ENCODE peak calls at places on chromosomes 11 and 22, in five cellular contexts. One of them, this sample, is unnamed.

GRCh38 chr22:45246060-45246985 is 5.6 kb upstream of the KIAA0930 start:
- DNase-seq in endodermal cell: peak; percentile 70
- DNase-seq in HFFc6: peak; percentile 91
- DNase-seq in HTR-8/SVneo: peak; percentile 84
- DNase-seq in KBM-7: no peak
- DNase-seq in this sample: peak; percentile 93

GRCh38 chr22:40423882-40424640 is 53.7 kb downstream of the SGSM3 start:
- DNase-seq in KBM-7: no peak
- DNase-seq in HTR-8/SVneo: no peak
- DNase-seq in HFFc6: no peak
- DNase-seq in endodermal cell: no peak
- DNase-seq in this sample: no peak

GRCh38 chr11:113023228-113023627 is 62.0 kb downstream of the NCAM1 start:
- DNase-seq in HTR-8/SVneo: no peak
- DNase-seq in KBM-7: no peak
- DNase-seq in endodermal cell: no peak
- DNase-seq in HFFc6: no peak
- DNase-seq in this sample: peak; percentile 28

GRCh38 chr22:23032681-23033080 is 37.6 kb upstream of the GNAZ start:
- DNase-seq in endodermal cell: no peak
- DNase-seq in KBM-7: no peak
- DNase-seq in HFFc6: no peak
- DNase-seq in HTR-8/SVneo: no peak
- DNase-seq in this sample: no peak

GRCh38 chr11:70000228-70000627 is 77.9 kb upstream of the ANO1 start:
- DNase-seq in HFFc6: no peak
- DNase-seq in KBM-7: no peak
- DNase-seq in endodermal cell: no peak
- DNase-seq in HTR-8/SVneo: no peak
- DNase-seq in this sample: peak; percentile 23

GRCh38 chr11:95229199-95230053 is 1.6 kb downstream of the SESN3 start:
- DNase-seq in KBM-7: peak; percentile 17
- DNase-seq in HFFc6: no peak
- DNase-seq in HTR-8/SVneo: no peak
- DNase-seq in endodermal cell: no peak
- DNase-seq in this sample: no peak

GRCh38 chr11:28383471-28383870 is 275.3 kb downstream of the METTL15 start:
- DNase-seq in HFFc6: peak; percentile 65
- DNase-seq in KBM-7: no peak
- DNase-seq in HTR-8/SVneo: no peak
- DNase-seq in endodermal cell: no peak
- DNase-seq in this sample: no peak

GRCh38 chr11:77027275-77027674 is 6.9 kb upstream of the B3GNT6 start:
- DNase-seq in KBM-7: no peak
- DNase-seq in HFFc6: no peak
- DNase-seq in HTR-8/SVneo: no peak
- DNase-seq in endodermal cell: no peak
- DNase-seq in this sample: peak; percentile 22

GRCh38 chr22:35984183-35984710 is 44.4 kb downstream of the RBFOX2 start:
- DNase-seq in endodermal cell: no peak
- DNase-seq in HTR-8/SVneo: no peak
- DNase-seq in KBM-7: no peak
- DNase-seq in HFFc6: no peak
- DNase-seq in this sample: no peak

GRCh38 chr22:25111579-25112517 is 87.8 kb upstream of the CRYBB3 start:
- DNase-seq in KBM-7: peak; percentile 10
- DNase-seq in endodermal cell: peak; percentile 59
- DNase-seq in HTR-8/SVneo: no peak
- DNase-seq in HFFc6: no peak
- DNase-seq in this sample: no peak

GRCh38 chr22:21735198-21736083 is at the start of gene YPEL1:
- DNase-seq in HFFc6: peak; percentile 89
- DNase-seq in endodermal cell: peak; percentile 99
- DNase-seq in HTR-8/SVneo: peak; percentile 94
- DNase-seq in KBM-7: peak; percentile 89
- DNase-seq in this sample: peak; percentile 65

GRCh38 chr11:103358251-103358650 is 249.0 kb downstream of the DYNC2H1 start:
- DNase-seq in KBM-7: no peak
- DNase-seq in HFFc6: peak; percentile 42
- DNase-seq in HTR-8/SVneo: no peak
- DNase-seq in endodermal cell: no peak
- DNase-seq in this sample: no peak

GRCh38 chr11:12235549-12235944 is 125.2 kb downstream of the MICAL2 start:
- DNase-seq in HFFc6: no peak
- DNase-seq in KBM-7: no peak
- DNase-seq in endodermal cell: peak; percentile 67
- DNase-seq in HTR-8/SVneo: peak; percentile 60
- DNase-seq in this sample: peak; percentile 44